ENCODE peak calls at places on chromosomes 16 and 17, in six cellular contexts. One of them, this sample, is unnamed.

GRCh38 chr17:56992364-56992763 is 14.4 kb downstream of the SCPEP1 start:
- DNase-seq in mucosa of descending colon: no peak
- DNase-seq in mammary epithelial cell: no peak
- DNase-seq in GM23338: no peak
- DNase-seq in PC-9: no peak
- DNase-seq in thyroid gland: no peak
- DNase-seq in this sample: no peak

GRCh38 chr17:40646791-40647548 is 648 bp downstream of the SMARCE1 start:
- DNase-seq in mucosa of descending colon: no peak
- DNase-seq in mammary epithelial cell: peak; percentile 2
- DNase-seq in GM23338: peak; percentile 49
- DNase-seq in PC-9: no peak
- DNase-seq in thyroid gland: no peak
- DNase-seq in this sample: no peak

GRCh38 chr17:74833501-74834361 is 26.0 kb downstream of the GRIN2C start:
- DNase-seq in mucosa of descending colon: no peak
- DNase-seq in mammary epithelial cell: peak; percentile 13
- DNase-seq in GM23338: no peak
- DNase-seq in PC-9: peak; percentile 53
- DNase-seq in thyroid gland: peak; percentile 94
- DNase-seq in this sample: no peak

GRCh38 chr17:17182601-17183136 is 23.5 kb downstream of the PLD6 start:
- DNase-seq in mucosa of descending colon: no peak
- DNase-seq in mammary epithelial cell: no peak
- DNase-seq in GM23338: no peak
- DNase-seq in PC-9: no peak
- DNase-seq in thyroid gland: no peak
- DNase-seq in this sample: no peak

GRCh38 chr17:57045868-57046671 is 39.0 kb upstream of the AKAP1 start:
- DNase-seq in mucosa of descending colon: no peak
- DNase-seq in mammary epithelial cell: peak; percentile 30
- DNase-seq in GM23338: peak; percentile 44
- DNase-seq in PC-9: no peak
- DNase-seq in thyroid gland: no peak
- DNase-seq in this sample: peak; percentile 65

GRCh38 chr16:29790183-29790948 is at the start of gene KIF22:
- DNase-seq in mucosa of descending colon: peak; percentile 99
- DNase-seq in mammary epithelial cell: peak; percentile 99
- DNase-seq in GM23338: peak; percentile 100
- DNase-seq in PC-9: peak; percentile 100
- DNase-seq in thyroid gland: peak; percentile 98
- DNase-seq in this sample: peak; percentile 100

GRCh38 chr17:75878174-75878998 is at the start of gene TRIM47:
- DNase-seq in mucosa of descending colon: peak; percentile 67
- DNase-seq in mammary epithelial cell: peak; percentile 50
- DNase-seq in GM23338: peak; percentile 77
- DNase-seq in PC-9: peak; percentile 74
- DNase-seq in thyroid gland: peak; percentile 62
- DNase-seq in this sample: peak; percentile 88

GRCh38 chr16:59758848-59759247 is 1024.7 kb upstream of the GOT2 start:
- DNase-seq in mucosa of descending colon: no peak
- DNase-seq in mammary epithelial cell: peak; percentile 80
- DNase-seq in GM23338: no peak
- DNase-seq in PC-9: no peak
- DNase-seq in thyroid gland: no peak
- DNase-seq in this sample: no peak

GRCh38 chr16:21302898-21303528 is 24.9 kb upstream of the CRYM start:
- DNase-seq in mucosa of descending colon: peak; percentile 41
- DNase-seq in mammary epithelial cell: peak; percentile 99
- DNase-seq in GM23338: no peak
- DNase-seq in PC-9: no peak
- DNase-seq in thyroid gland: no peak
- DNase-seq in this sample: no peak

GRCh38 chr16:68365167-68365817 is 54.5 kb downstream of the PRMT7 start:
- DNase-seq in mucosa of descending colon: no peak
- DNase-seq in mammary epithelial cell: no peak
- DNase-seq in GM23338: no peak
- DNase-seq in PC-9: no peak
- DNase-seq in thyroid gland: no peak
- DNase-seq in this sample: no peak

GRCh38 chr16:52861614-52862022 is 191.1 kb downstream of the CHD9NB start:
- DNase-seq in mucosa of descending colon: peak; percentile 57
- DNase-seq in mammary epithelial cell: peak; percentile 5
- DNase-seq in GM23338: peak; percentile 71
- DNase-seq in PC-9: no peak
- DNase-seq in thyroid gland: no peak
- DNase-seq in this sample: no peak

GRCh38 chr16:17605784-17606183 is 135.0 kb upstream of the XYLT1 start:
- DNase-seq in mucosa of descending colon: no peak
- DNase-seq in mammary epithelial cell: no peak
- DNase-seq in GM23338: no peak
- DNase-seq in PC-9: no peak
- DNase-seq in thyroid gland: no peak
- DNase-seq in this sample: no peak

GRCh38 chr17:38667099-38667786 is 7.5 kb downstream of the EPOP start:
- DNase-seq in mucosa of descending colon: peak; percentile 71
- DNase-seq in mammary epithelial cell: peak; percentile 47
- DNase-seq in GM23338: peak; percentile 91
- DNase-seq in PC-9: peak; percentile 66
- DNase-seq in thyroid gland: peak; percentile 62
- DNase-seq in this sample: peak; percentile 81

GRCh38 chr16:5349661-5350060 is 252.1 kb upstream of the EEF2KMT start:
- DNase-seq in mucosa of descending colon: no peak
- DNase-seq in mammary epithelial cell: no peak
- DNase-seq in GM23338: peak; percentile 43
- DNase-seq in PC-9: no peak
- DNase-seq in thyroid gland: no peak
- DNase-seq in this sample: no peak

GRCh38 chr17:78993241-78993956 is 13.7 kb upstream of the LGALS3BP start:
- DNase-seq in mucosa of descending colon: peak; percentile 85
- DNase-seq in mammary epithelial cell: no peak
- DNase-seq in GM23338: peak; percentile 90
- DNase-seq in PC-9: peak; percentile 44
- DNase-seq in thyroid gland: peak; percentile 55
- DNase-seq in this sample: no peak

GRCh38 chr16:14365200-14365851 is 264.7 kb downstream of the PARN start:
- DNase-seq in mucosa of descending colon: no peak
- DNase-seq in mammary epithelial cell: no peak
- DNase-seq in GM23338: no peak
- DNase-seq in PC-9: peak; percentile 28
- DNase-seq in thyroid gland: no peak
- DNase-seq in this sample: no peak

GRCh38 chr17:21817791-21818364 is 125.6 kb downstream of the KCNJ18 start:
- DNase-seq in mucosa of descending colon: no peak
- DNase-seq in mammary epithelial cell: no peak
- DNase-seq in GM23338: no peak
- DNase-seq in PC-9: no peak
- DNase-seq in thyroid gland: no peak
- DNase-seq in this sample: no peak

GRCh38 chr16:84356176-84356575 is 12.2 kb upstream of the ATP2C2 start:
- DNase-seq in mucosa of descending colon: no peak
- DNase-seq in mammary epithelial cell: no peak
- DNase-seq in GM23338: no peak
- DNase-seq in PC-9: no peak
- DNase-seq in thyroid gland: no peak
- DNase-seq in this sample: no peak

GRCh38 chr17:75842411-75842810 is 1.8 kb downstream of the UNC13D start:
- DNase-seq in mucosa of descending colon: no peak
- DNase-seq in mammary epithelial cell: no peak
- DNase-seq in GM23338: no peak
- DNase-seq in PC-9: no peak
- DNase-seq in thyroid gland: no peak
- DNase-seq in this sample: no peak

GRCh38 chr16:24255446-24256352 is at the start of gene CACNG3:
- DNase-seq in mucosa of descending colon: peak; percentile 40
- DNase-seq in mammary epithelial cell: peak; percentile 9
- DNase-seq in GM23338: peak; percentile 99
- DNase-seq in PC-9: peak; percentile 4
- DNase-seq in thyroid gland: peak; percentile 7
- DNase-seq in this sample: no peak

GRCh38 chr16:85125570-85126382 is 13.5 kb upstream of the CIBAR2 start:
- DNase-seq in mucosa of descending colon: no peak
- DNase-seq in mammary epithelial cell: no peak
- DNase-seq in GM23338: no peak
- DNase-seq in PC-9: no peak
- DNase-seq in thyroid gland: peak; percentile 41
- DNase-seq in this sample: no peak

GRCh38 chr17:62705116-62705515 is 77.6 kb downstream of the MRC2 start:
- DNase-seq in mucosa of descending colon: no peak
- DNase-seq in mammary epithelial cell: no peak
- DNase-seq in GM23338: no peak
- DNase-seq in PC-9: no peak
- DNase-seq in thyroid gland: no peak
- DNase-seq in this sample: no peak

GRCh38 chr17:43695968-43696865 is 34.5 kb upstream of the MEOX1 start:
- DNase-seq in mucosa of descending colon: no peak
- DNase-seq in mammary epithelial cell: no peak
- DNase-seq in GM23338: no peak
- DNase-seq in PC-9: no peak
- DNase-seq in thyroid gland: peak; percentile 7
- DNase-seq in this sample: no peak

GRCh38 chr16:49352923-49353322 is 20.7 kb upstream of the C16orf78 start:
- DNase-seq in mucosa of descending colon: no peak
- DNase-seq in mammary epithelial cell: no peak
- DNase-seq in GM23338: peak; percentile 83
- DNase-seq in PC-9: no peak
- DNase-seq in thyroid gland: no peak
- DNase-seq in this sample: no peak

GRCh38 chr16:30557397-30557949 is 701 bp downstream of the ZNF764 start:
- DNase-seq in mucosa of descending colon: peak; percentile 42
- DNase-seq in mammary epithelial cell: no peak
- DNase-seq in GM23338: no peak
- DNase-seq in PC-9: no peak
- DNase-seq in thyroid gland: no peak
- DNase-seq in this sample: no peak

GRCh38 chr16:66473654-66474519 is 46.8 kb downstream of the BEAN1 start:
- DNase-seq in mucosa of descending colon: no peak
- DNase-seq in mammary epithelial cell: peak; percentile 52
- DNase-seq in GM23338: no peak
- DNase-seq in PC-9: no peak
- DNase-seq in thyroid gland: no peak
- DNase-seq in this sample: peak; percentile 46

GRCh38 chr16:5604770-5605169 is 507.2 kb upstream of the EEF2KMT start:
- DNase-seq in mucosa of descending colon: peak; percentile 13
- DNase-seq in mammary epithelial cell: no peak
- DNase-seq in GM23338: peak; percentile 46
- DNase-seq in PC-9: peak; percentile 5
- DNase-seq in thyroid gland: peak; percentile 14
- DNase-seq in this sample: no peak

GRCh38 chr17:82267575-82268379 is 5.7 kb downstream of the CSNK1D start:
- DNase-seq in mucosa of descending colon: peak; percentile 91
- DNase-seq in mammary epithelial cell: peak; percentile 86
- DNase-seq in GM23338: no peak
- DNase-seq in PC-9: peak; percentile 87
- DNase-seq in thyroid gland: peak; percentile 90
- DNase-seq in this sample: peak; percentile 91

GRCh38 chr16:8781797-8782196 is 15.6 kb downstream of the TMEM186 start:
- DNase-seq in mucosa of descending colon: no peak
- DNase-seq in mammary epithelial cell: no peak
- DNase-seq in GM23338: no peak
- DNase-seq in PC-9: no peak
- DNase-seq in thyroid gland: no peak
- DNase-seq in this sample: no peak

DNA sequence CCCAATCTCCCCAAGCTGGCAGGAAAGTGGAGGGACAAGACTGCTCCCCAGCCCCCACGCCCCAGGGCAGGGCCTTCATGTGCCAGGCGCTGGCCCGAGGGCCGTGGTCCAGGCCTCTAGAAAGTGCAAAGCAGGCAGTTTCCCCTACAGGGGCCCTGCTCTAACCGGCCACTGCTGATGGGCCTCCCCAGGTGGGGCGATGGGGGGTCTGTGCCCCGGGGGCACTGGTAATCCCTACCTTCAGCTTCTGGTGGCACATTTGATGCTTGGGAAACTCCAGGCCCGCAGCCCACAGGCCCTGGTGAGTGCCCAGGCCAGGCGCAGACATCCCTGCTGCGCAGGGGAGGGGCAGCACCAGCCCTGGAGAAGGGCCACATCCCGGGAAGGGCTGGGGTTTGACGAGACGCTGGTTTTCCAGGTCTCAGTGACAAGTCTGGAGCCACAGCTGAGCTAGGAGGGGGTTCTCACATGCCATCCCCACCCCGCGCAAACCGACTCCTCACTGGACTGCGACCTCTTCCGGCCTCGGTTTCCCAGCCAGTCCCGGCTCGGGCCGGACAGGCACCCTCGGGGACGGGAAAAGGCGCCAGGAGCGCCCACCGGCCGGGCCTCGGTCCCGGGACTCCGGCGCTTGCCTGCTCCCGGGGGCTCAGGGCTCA is 1.6 kb downstream of the DOC2B start:
- DNase-seq in mucosa of descending colon: no peak
- DNase-seq in mammary epithelial cell: no peak
- DNase-seq in GM23338: peak; percentile 43
- DNase-seq in PC-9: no peak
- DNase-seq in thyroid gland: no peak
- DNase-seq in this sample: no peak
- H3K4me3 ChIP-seq in mucosa of descending colon: no peak overlapping the region
- H3K4me3 ChIP-seq in mammary epithelial cell: no peak overlapping the region
- H3K4me3 ChIP-seq in GM23338: peak overlapping the region; percentile 67
- H3K4me3 ChIP-seq in PC-9: no peak overlapping the region
- H3K4me3 ChIP-seq in thyroid gland: peak overlapping the region; percentile 38
- H3K4me3 ChIP-seq in this sample: peak overlapping the region; percentile 51

DNA sequence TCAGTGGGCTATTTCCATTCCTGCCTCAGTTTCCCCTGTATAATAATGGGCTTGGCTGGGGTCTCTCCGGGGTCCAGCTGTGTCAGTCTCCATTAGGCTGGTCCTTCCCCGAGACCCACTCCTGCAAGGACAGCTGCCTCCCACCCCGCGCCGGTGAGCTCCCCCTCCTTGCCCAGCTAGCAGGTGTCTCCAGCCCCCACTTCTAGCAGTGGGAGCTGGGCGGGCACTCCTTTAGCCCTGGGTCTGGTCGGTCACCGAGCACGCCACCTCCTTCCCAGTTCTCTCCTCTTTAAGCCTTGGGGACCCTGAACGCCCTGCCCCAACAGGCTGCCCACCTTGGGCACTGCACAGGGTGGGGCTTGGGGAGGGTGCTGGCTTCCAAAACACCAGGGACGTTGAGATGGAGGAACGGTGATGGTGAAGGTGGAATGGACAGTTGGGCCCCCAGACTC is 10.5 kb downstream of the TBX2 start:
- DNase-seq in mucosa of descending colon: no peak
- DNase-seq in mammary epithelial cell: no peak
- DNase-seq in GM23338: no peak
- DNase-seq in PC-9: no peak
- DNase-seq in thyroid gland: no peak
- DNase-seq in this sample: peak; percentile 69
- H3K4me1 ChIP-seq in mucosa of descending colon: peaks cover 25% of the 10 kb centered on the region
- H3K4me1 ChIP-seq in mammary epithelial cell: peaks cover 11% of the 10 kb centered on the region
- H3K4me1 ChIP-seq in GM23338: peaks cover 14% of the 10 kb centered on the region
- H3K4me1 ChIP-seq in PC-9: peaks cover 6% of the 10 kb centered on the region
- H3K4me1 ChIP-seq in thyroid gland: peaks cover 15% of the 10 kb centered on the region
- H3K4me1 ChIP-seq in this sample: no peaks in the 10 kb centered on the region

GRCh38 chr16:19680972-19681371 is 37.1 kb downstream of the KNOP1 start:
- DNase-seq in mucosa of descending colon: no peak
- DNase-seq in mammary epithelial cell: no peak
- DNase-seq in GM23338: peak; percentile 56
- DNase-seq in PC-9: peak; percentile 70
- DNase-seq in thyroid gland: no peak
- DNase-seq in this sample: no peak
- TF ChIP-seq CTCF in mucosa of descending colon: no peak
- TF ChIP-seq CTCF in mammary epithelial cell: no peak
- TF ChIP-seq CTCF in GM23338: peak; percentile 48
- TF ChIP-seq CTCF in PC-9: peak; percentile 23
- TF ChIP-seq CTCF in thyroid gland: no peak
- TF ChIP-seq CTCF in this sample: no peak

GRCh38 chr17:14736631-14737030 is 435.8 kb downstream of the HS3ST3B1 start:
- DNase-seq in mucosa of descending colon: no peak
- DNase-seq in mammary epithelial cell: peak; percentile 16
- DNase-seq in GM23338: no peak
- DNase-seq in PC-9: no peak
- DNase-seq in thyroid gland: no peak
- DNase-seq in this sample: no peak
- H3K4me3 ChIP-seq in mucosa of descending colon: no peak overlapping the region
- H3K4me3 ChIP-seq in mammary epithelial cell: no peak overlapping the region
- H3K4me3 ChIP-seq in GM23338: no peak overlapping the region
- H3K4me3 ChIP-seq in PC-9: no peak overlapping the region
- H3K4me3 ChIP-seq in thyroid gland: no peak overlapping the region
- H3K4me3 ChIP-seq in this sample: no peak overlapping the region